ENCODE peak calls at places on chromosomes 4 and X, in seven cellular contexts. One of them, this sample, is unnamed.

GRCh38 chr4:83569429-83569828 is 33.5 kb downstream of the GPAT3 start:
- DNase-seq in left lung: no peak
- DNase-seq in IMR-90: no peak
- DNase-seq in heart left ventricle: no peak
- DNase-seq in mammary epithelial cell: no peak
- DNase-seq in body of pancreas: no peak
- DNase-seq in A549: no peak
- DNase-seq in this sample: no peak

GRCh38 chr4:122914292-122914904 is 8.0 kb downstream of the NUDT6 start:
- DNase-seq in mammary epithelial cell: peak; percentile 39
- DNase-seq in body of pancreas: no peak
- DNase-seq in A549: peak; percentile 42
- DNase-seq in heart left ventricle: no peak
- DNase-seq in IMR-90: peak; percentile 68
- DNase-seq in left lung: no peak
- DNase-seq in this sample: no peak

GRCh38 chrX:16771483-16772398 is 14.5 kb upstream of the TXLNG start:
- DNase-seq in body of pancreas: no peak
- DNase-seq in left lung: no peak
- DNase-seq in heart left ventricle: no peak
- DNase-seq in A549: peak; percentile 86
- DNase-seq in IMR-90: peak; percentile 86
- DNase-seq in mammary epithelial cell: peak; percentile 87
- DNase-seq in this sample: no peak

GRCh38 chr4:79163981-79164490 is 161.8 kb downstream of the NAA11 start:
- DNase-seq in heart left ventricle: no peak
- DNase-seq in left lung: no peak
- DNase-seq in mammary epithelial cell: no peak
- DNase-seq in body of pancreas: no peak
- DNase-seq in A549: no peak
- DNase-seq in IMR-90: no peak
- DNase-seq in this sample: no peak

GRCh38 chrX:109890910-109891502 is 111.9 kb upstream of the TMEM164 start:
- DNase-seq in mammary epithelial cell: peak; percentile 34
- DNase-seq in A549: peak; percentile 72
- DNase-seq in left lung: peak; percentile 59
- DNase-seq in IMR-90: peak; percentile 59
- DNase-seq in body of pancreas: peak; percentile 45
- DNase-seq in heart left ventricle: peak; percentile 37
- DNase-seq in this sample: no peak

GRCh38 chr4:95867919-95868318 is 28.0 kb downstream of the PDHA2 start:
- DNase-seq in left lung: no peak
- DNase-seq in body of pancreas: no peak
- DNase-seq in A549: peak; percentile 6
- DNase-seq in IMR-90: no peak
- DNase-seq in heart left ventricle: no peak
- DNase-seq in mammary epithelial cell: no peak
- DNase-seq in this sample: no peak

GRCh38 chrX:119266364-119266995 is 30.4 kb downstream of the PGRMC1 start:
- DNase-seq in mammary epithelial cell: peak; percentile 6
- DNase-seq in IMR-90: peak; percentile 12
- DNase-seq in heart left ventricle: no peak
- DNase-seq in left lung: no peak
- DNase-seq in body of pancreas: peak; percentile 11
- DNase-seq in A549: peak; percentile 31
- DNase-seq in this sample: no peak

GRCh38 chr4:25310066-25310824 is 2.3 kb upstream of the ZCCHC4 start:
- DNase-seq in IMR-90: no peak
- DNase-seq in mammary epithelial cell: no peak
- DNase-seq in A549: no peak
- DNase-seq in heart left ventricle: no peak
- DNase-seq in body of pancreas: no peak
- DNase-seq in left lung: no peak
- DNase-seq in this sample: no peak

GRCh38 chr4:113106076-113106475 is 56.6 kb downstream of the ANK2 start:
- DNase-seq in body of pancreas: no peak
- DNase-seq in A549: peak; percentile 33
- DNase-seq in heart left ventricle: no peak
- DNase-seq in IMR-90: peak; percentile 40
- DNase-seq in mammary epithelial cell: peak; percentile 10
- DNase-seq in left lung: no peak
- DNase-seq in this sample: no peak

GRCh38 chrX:64291106-64291505 is 60.7 kb upstream of the ASB12 start:
- DNase-seq in mammary epithelial cell: no peak
- DNase-seq in left lung: no peak
- DNase-seq in heart left ventricle: no peak
- DNase-seq in body of pancreas: no peak
- DNase-seq in IMR-90: no peak
- DNase-seq in A549: no peak
- DNase-seq in this sample: no peak

GRCh38 chr4:163063891-163064290 is 102.8 kb downstream of the NAF1 start:
- DNase-seq in mammary epithelial cell: peak; percentile 4
- DNase-seq in IMR-90: no peak
- DNase-seq in heart left ventricle: no peak
- DNase-seq in A549: peak; percentile 50
- DNase-seq in left lung: no peak
- DNase-seq in body of pancreas: no peak
- DNase-seq in this sample: no peak

GRCh38 chr4:71476240-71476639 is 137.4 kb downstream of the SLC4A4 start:
- DNase-seq in IMR-90: peak; percentile 36
- DNase-seq in body of pancreas: no peak
- DNase-seq in heart left ventricle: no peak
- DNase-seq in left lung: no peak
- DNase-seq in mammary epithelial cell: no peak
- DNase-seq in A549: no peak
- DNase-seq in this sample: no peak

GRCh38 chr4:119138046-119138445 is 2.4 kb downstream of the MYOZ2 start:
- DNase-seq in heart left ventricle: peak; percentile 41
- DNase-seq in mammary epithelial cell: no peak
- DNase-seq in body of pancreas: no peak
- DNase-seq in IMR-90: peak; percentile 61
- DNase-seq in left lung: no peak
- DNase-seq in A549: no peak
- DNase-seq in this sample: no peak

GRCh38 chr4:123398151-123398802 is 1.7 kb downstream of the SPRY1 start:
- DNase-seq in heart left ventricle: peak; percentile 70
- DNase-seq in mammary epithelial cell: peak; percentile 68
- DNase-seq in A549: peak; percentile 59
- DNase-seq in IMR-90: peak; percentile 62
- DNase-seq in left lung: peak; percentile 94
- DNase-seq in body of pancreas: peak; percentile 80
- DNase-seq in this sample: no peak

GRCh38 chr4:67719953-67720617 is 19.1 kb upstream of the UBA6 start:
- DNase-seq in left lung: no peak
- DNase-seq in mammary epithelial cell: no peak
- DNase-seq in heart left ventricle: no peak
- DNase-seq in body of pancreas: no peak
- DNase-seq in IMR-90: no peak
- DNase-seq in A549: no peak
- DNase-seq in this sample: no peak

GRCh38 chr4:159390648-159391047 is 287.8 kb downstream of the RAPGEF2 start:
- DNase-seq in mammary epithelial cell: peak; percentile 99
- DNase-seq in left lung: no peak
- DNase-seq in body of pancreas: no peak
- DNase-seq in IMR-90: peak; percentile 98
- DNase-seq in A549: peak; percentile 57
- DNase-seq in heart left ventricle: no peak
- DNase-seq in this sample: no peak

GRCh38 chrX:39613997-39614679 is 483.6 kb downstream of the BCOR start:
- DNase-seq in body of pancreas: no peak
- DNase-seq in IMR-90: no peak
- DNase-seq in heart left ventricle: no peak
- DNase-seq in left lung: no peak
- DNase-seq in mammary epithelial cell: peak; percentile 50
- DNase-seq in A549: no peak
- DNase-seq in this sample: no peak

GRCh38 chr4:87366763-87367162 is 24.2 kb downstream of the HSD17B11 start:
- DNase-seq in left lung: no peak
- DNase-seq in mammary epithelial cell: no peak
- DNase-seq in IMR-90: no peak
- DNase-seq in heart left ventricle: no peak
- DNase-seq in A549: no peak
- DNase-seq in body of pancreas: no peak
- DNase-seq in this sample: no peak

GRCh38 chr4:6960154-6960553 is 50.5 kb downstream of the TBC1D14 start:
- DNase-seq in heart left ventricle: no peak
- DNase-seq in IMR-90: no peak
- DNase-seq in left lung: no peak
- DNase-seq in A549: no peak
- DNase-seq in body of pancreas: no peak
- DNase-seq in mammary epithelial cell: no peak
- DNase-seq in this sample: no peak

GRCh38 chr4:39046243-39046642 is 14.0 kb upstream of the TMEM156 start:
- DNase-seq in body of pancreas: no peak
- DNase-seq in left lung: no peak
- DNase-seq in mammary epithelial cell: peak; percentile 66
- DNase-seq in A549: peak; percentile 74
- DNase-seq in heart left ventricle: no peak
- DNase-seq in IMR-90: peak; percentile 54
- DNase-seq in this sample: no peak

GRCh38 chr4:90419124-90419711 is 292.0 kb downstream of the CCSER1 start:
- DNase-seq in body of pancreas: no peak
- DNase-seq in IMR-90: peak; percentile 37
- DNase-seq in heart left ventricle: no peak
- DNase-seq in left lung: no peak
- DNase-seq in mammary epithelial cell: peak; percentile 38
- DNase-seq in A549: peak; percentile 33
- DNase-seq in this sample: no peak

GRCh38 chrX:133018229-133018628 is 59.8 kb upstream of the HS6ST2 start:
- DNase-seq in body of pancreas: no peak
- DNase-seq in left lung: no peak
- DNase-seq in heart left ventricle: no peak
- DNase-seq in mammary epithelial cell: no peak
- DNase-seq in IMR-90: no peak
- DNase-seq in A549: no peak
- DNase-seq in this sample: no peak

GRCh38 chr4:142983111-142983510 is 137.0 kb upstream of the INPP4B start:
- DNase-seq in mammary epithelial cell: no peak
- DNase-seq in A549: no peak
- DNase-seq in IMR-90: no peak
- DNase-seq in heart left ventricle: no peak
- DNase-seq in left lung: no peak
- DNase-seq in body of pancreas: no peak
- DNase-seq in this sample: no peak

GRCh38 chr4:85423414-85423813 is 51.5 kb upstream of the ARHGAP24 start:
- DNase-seq in body of pancreas: no peak
- DNase-seq in IMR-90: no peak
- DNase-seq in left lung: no peak
- DNase-seq in mammary epithelial cell: peak; percentile 54
- DNase-seq in heart left ventricle: no peak
- DNase-seq in A549: no peak
- DNase-seq in this sample: no peak

GRCh38 chrX:134718329-134719317 is 60.4 kb upstream of the PLAC1 start:
- DNase-seq in heart left ventricle: peak; percentile 17
- DNase-seq in IMR-90: peak; percentile 95
- DNase-seq in A549: peak; percentile 95
- DNase-seq in left lung: no peak
- DNase-seq in mammary epithelial cell: peak; percentile 81
- DNase-seq in body of pancreas: peak; percentile 19
- DNase-seq in this sample: no peak
- TF ChIP-seq CTCF in heart left ventricle: no peak
- TF ChIP-seq CTCF in IMR-90: no peak
- TF ChIP-seq CTCF in A549: no peak
- TF ChIP-seq CTCF in left lung: no peak
- TF ChIP-seq CTCF in mammary epithelial cell: no peak
- TF ChIP-seq CTCF in body of pancreas: no peak
- TF ChIP-seq CTCF in this sample: no peak

DNA sequence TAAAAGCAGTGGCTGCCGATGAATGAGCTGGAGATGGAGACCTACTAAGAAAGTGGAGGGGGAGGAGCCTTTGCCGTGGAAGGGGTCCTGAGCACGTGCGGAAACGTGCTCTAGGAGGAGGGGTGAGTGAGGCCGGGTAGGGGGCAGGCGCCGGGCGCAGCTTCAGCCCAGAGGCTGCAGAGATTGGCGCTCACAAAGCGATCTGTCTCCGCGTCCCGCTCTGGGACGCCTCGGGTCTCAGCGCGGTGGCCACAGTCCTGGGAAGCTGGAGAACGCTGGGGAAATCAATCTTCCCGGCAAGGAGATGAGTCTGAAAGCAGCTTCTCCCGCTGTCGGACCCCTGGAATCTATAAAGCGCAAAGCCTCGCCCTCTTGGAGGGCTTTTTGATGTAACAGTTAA is 460 bp upstream of the ARHGAP6 start:
- DNase-seq in heart left ventricle: no peak
- DNase-seq in mammary epithelial cell: no peak
- DNase-seq in body of pancreas: no peak
- DNase-seq in IMR-90: no peak
- DNase-seq in left lung: no peak
- DNase-seq in A549: no peak
- DNase-seq in this sample: no peak
- H3K4me3 ChIP-seq in heart left ventricle: peak overlapping the region; percentile 55
- H3K4me3 ChIP-seq in mammary epithelial cell: no peak overlapping the region
- H3K4me3 ChIP-seq in body of pancreas: no peak overlapping the region
- H3K4me3 ChIP-seq in IMR-90: peak overlapping the region; percentile 23
- H3K4me3 ChIP-seq in left lung: peak overlapping the region; percentile 34
- H3K4me3 ChIP-seq in A549: no peak overlapping the region
- H3K4me3 ChIP-seq in this sample: peak overlapping the region; percentile 47

GRCh38 chrX:138917781-138918180 is 206.3 kb upstream of the FGF13 start:
- DNase-seq in IMR-90: peak; percentile 0
- DNase-seq in mammary epithelial cell: peak; percentile 48
- DNase-seq in heart left ventricle: no peak
- DNase-seq in left lung: no peak
- DNase-seq in body of pancreas: no peak
- DNase-seq in A549: no peak
- DNase-seq in this sample: no peak
- H3K27ac ChIP-seq in IMR-90: no peak overlapping the region
- H3K27ac ChIP-seq in mammary epithelial cell: no peak overlapping the region
- H3K27ac ChIP-seq in heart left ventricle: no peak overlapping the region
- H3K27ac ChIP-seq in left lung: no peak overlapping the region
- H3K27ac ChIP-seq in body of pancreas: no peak overlapping the region
- H3K27ac ChIP-seq in A549: no peak overlapping the region
- H3K27ac ChIP-seq in this sample: no peak overlapping the region

GRCh38 chrX:12894074-12894691 is 12.2 kb upstream of the TLR8 start:
- DNase-seq in left lung: no peak
- DNase-seq in mammary epithelial cell: no peak
- DNase-seq in heart left ventricle: no peak
- DNase-seq in A549: peak; percentile 21
- DNase-seq in IMR-90: peak; percentile 18
- DNase-seq in body of pancreas: peak; percentile 37
- DNase-seq in this sample: no peak
- TF ChIP-seq CTCF in left lung: peak; percentile 66
- TF ChIP-seq CTCF in mammary epithelial cell: peak; percentile 86
- TF ChIP-seq CTCF in heart left ventricle: peak; percentile 10
- TF ChIP-seq CTCF in A549: peak; percentile 50
- TF ChIP-seq CTCF in IMR-90: peak; percentile 50
- TF ChIP-seq CTCF in body of pancreas: peak; percentile 37
- TF ChIP-seq CTCF in this sample: no peak

DNA sequence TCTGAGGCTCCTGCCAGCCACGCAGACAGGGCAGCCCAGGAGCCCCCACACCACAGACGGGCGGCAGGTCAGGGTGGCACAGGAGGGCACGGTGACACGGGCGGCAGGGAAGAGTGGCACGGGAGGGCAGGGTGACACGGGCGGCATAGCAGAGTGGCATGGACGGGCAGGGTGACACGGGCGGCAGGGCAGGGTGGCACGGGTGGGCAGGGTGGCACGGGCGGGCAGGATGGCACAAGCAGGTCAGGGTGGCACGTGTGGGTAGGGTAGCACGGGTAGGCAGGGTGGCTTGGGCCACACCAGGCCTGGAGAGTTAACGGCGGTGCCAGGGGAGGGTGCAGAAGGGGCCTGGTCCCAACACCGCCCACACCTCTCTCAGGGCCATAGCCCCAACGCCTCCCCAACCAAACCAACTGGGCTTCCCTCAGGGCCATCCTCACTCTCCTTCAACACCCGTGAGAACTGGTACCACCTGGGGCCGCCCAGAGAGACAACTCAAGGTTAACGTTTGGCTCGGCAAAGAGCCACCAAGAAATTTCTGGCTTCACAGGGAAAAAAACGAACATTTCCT is 3.4 kb downstream of the CTBP1 start:
- DNase-seq in IMR-90: no peak
- DNase-seq in left lung: peak; percentile 57
- DNase-seq in heart left ventricle: no peak
- DNase-seq in mammary epithelial cell: no peak
- DNase-seq in body of pancreas: peak; percentile 89
- DNase-seq in A549: no peak
- DNase-seq in this sample: no peak
- H3K4me3 ChIP-seq in IMR-90: no peak overlapping the region
- H3K4me3 ChIP-seq in left lung: peak overlapping the region; percentile 1
- H3K4me3 ChIP-seq in heart left ventricle: no peak overlapping the region
- H3K4me3 ChIP-seq in mammary epithelial cell: no peak overlapping the region
- H3K4me3 ChIP-seq in body of pancreas: peak overlapping the region; percentile 9
- H3K4me3 ChIP-seq in A549: no peak overlapping the region
- H3K4me3 ChIP-seq in this sample: peak overlapping the region; percentile 64

This sample was measured in vagina.